ENCODE peak calls at places on chromosomes 4 and X, in nine cellular contexts. One of them, this sample, is unnamed.
A peak's percentile ranks its signal among the peaks of the same experiment; 100 is the strongest.

GRCh38 chr4:23333556-23333945 is 556.3 kb downstream of the PPARGC1A start:
- DNase-seq in mucosa of gallbladder: no peak
- DNase-seq in NCI-H345: no peak
- DNase-seq in iPS-NIHi11: no peak
- DNase-seq in ELR: peak; percentile 43
- DNase-seq in germinal center: no peak
- DNase-seq in aorta: no peak
- DNase-seq in lower leg skin: no peak
- DNase-seq in stimulated activated CD4-positive, alpha-beta T cell treated with anti-CD3 and anti-CD28 coated beads, Interleukin-4, amount 100 ng/mL, for 48 hours: no peak
- DNase-seq in this sample: no peak

GRCh38 chr4:41795796-41796195 is 47.3 kb upstream of the PHOX2B start:
- DNase-seq in stimulated activated CD4-positive, alpha-beta T cell treated with anti-CD3 and anti-CD28 coated beads, Interleukin-4, amount 100 ng/mL, for 48 hours: no peak
- DNase-seq in ELR: no peak
- DNase-seq in NCI-H345: no peak
- DNase-seq in lower leg skin: no peak
- DNase-seq in aorta: no peak
- DNase-seq in mucosa of gallbladder: no peak
- DNase-seq in iPS-NIHi11: no peak
- DNase-seq in germinal center: no peak
- DNase-seq in this sample: no peak

GRCh38 chr4:99722662-99723061 is 65.0 kb upstream of the C4orf54 start:
- DNase-seq in lower leg skin: no peak
- DNase-seq in iPS-NIHi11: no peak
- DNase-seq in aorta: no peak
- DNase-seq in germinal center: no peak
- DNase-seq in mucosa of gallbladder: no peak
- DNase-seq in NCI-H345: no peak
- DNase-seq in stimulated activated CD4-positive, alpha-beta T cell treated with anti-CD3 and anti-CD28 coated beads, Interleukin-4, amount 100 ng/mL, for 48 hours: no peak
- DNase-seq in ELR: no peak
- DNase-seq in this sample: no peak

GRCh38 chr4:41331224-41331623 is 74.5 kb downstream of the UCHL1 start:
- DNase-seq in stimulated activated CD4-positive, alpha-beta T cell treated with anti-CD3 and anti-CD28 coated beads, Interleukin-4, amount 100 ng/mL, for 48 hours: no peak
- DNase-seq in lower leg skin: no peak
- DNase-seq in mucosa of gallbladder: no peak
- DNase-seq in NCI-H345: no peak
- DNase-seq in iPS-NIHi11: no peak
- DNase-seq in aorta: no peak
- DNase-seq in ELR: no peak
- DNase-seq in germinal center: no peak
- DNase-seq in this sample: no peak

GRCh38 chr4:2246384-2247127 is 4.6 kb upstream of the HAUS3 start:
- DNase-seq in iPS-NIHi11: no peak
- DNase-seq in stimulated activated CD4-positive, alpha-beta T cell treated with anti-CD3 and anti-CD28 coated beads, Interleukin-4, amount 100 ng/mL, for 48 hours: no peak
- DNase-seq in germinal center: no peak
- DNase-seq in aorta: no peak
- DNase-seq in NCI-H345: no peak
- DNase-seq in lower leg skin: no peak
- DNase-seq in mucosa of gallbladder: no peak
- DNase-seq in ELR: no peak
- DNase-seq in this sample: peak; percentile 3

GRCh38 chrX:148298737-148299136 is 201.7 kb upstream of the AFF2 start:
- DNase-seq in germinal center: no peak
- DNase-seq in NCI-H345: no peak
- DNase-seq in aorta: no peak
- DNase-seq in ELR: no peak
- DNase-seq in lower leg skin: no peak
- DNase-seq in iPS-NIHi11: no peak
- DNase-seq in mucosa of gallbladder: no peak
- DNase-seq in stimulated activated CD4-positive, alpha-beta T cell treated with anti-CD3 and anti-CD28 coated beads, Interleukin-4, amount 100 ng/mL, for 48 hours: no peak
- DNase-seq in this sample: no peak

GRCh38 chr4:137536789-137537561 is 4.7 kb upstream of the PCDH18 start:
- DNase-seq in germinal center: no peak
- DNase-seq in iPS-NIHi11: peak; percentile 14
- DNase-seq in stimulated activated CD4-positive, alpha-beta T cell treated with anti-CD3 and anti-CD28 coated beads, Interleukin-4, amount 100 ng/mL, for 48 hours: no peak
- DNase-seq in aorta: no peak
- DNase-seq in NCI-H345: no peak
- DNase-seq in lower leg skin: no peak
- DNase-seq in ELR: no peak
- DNase-seq in mucosa of gallbladder: no peak
- DNase-seq in this sample: no peak

GRCh38 chr4:186481998-186482790 is 73.2 kb downstream of the MTNR1A start:
- DNase-seq in NCI-H345: no peak
- DNase-seq in stimulated activated CD4-positive, alpha-beta T cell treated with anti-CD3 and anti-CD28 coated beads, Interleukin-4, amount 100 ng/mL, for 48 hours: no peak
- DNase-seq in germinal center: no peak
- DNase-seq in mucosa of gallbladder: no peak
- DNase-seq in aorta: no peak
- DNase-seq in ELR: no peak
- DNase-seq in iPS-NIHi11: peak; percentile 24
- DNase-seq in lower leg skin: no peak
- DNase-seq in this sample: no peak

GRCh38 chrX:149527705-149528104 is 13.1 kb upstream of the EOLA1 start:
- DNase-seq in iPS-NIHi11: no peak
- DNase-seq in stimulated activated CD4-positive, alpha-beta T cell treated with anti-CD3 and anti-CD28 coated beads, Interleukin-4, amount 100 ng/mL, for 48 hours: no peak
- DNase-seq in NCI-H345: peak; percentile 21
- DNase-seq in mucosa of gallbladder: no peak
- DNase-seq in aorta: no peak
- DNase-seq in ELR: peak; percentile 50
- DNase-seq in lower leg skin: no peak
- DNase-seq in germinal center: peak; percentile 20
- DNase-seq in this sample: peak; percentile 16